ENCODE peak calls at places on chromosomes 4 and X, in nine cellular contexts. D is activated CD8-positive, alpha-beta memory T cell treated with anti-CD3 and anti-CD28 coated beads for 4 hours; K is stimulated activated CD8-positive, alpha-beta memory T cell treated with anti-CD3 and anti-CD28 coated beads, Interleukin-2, amount 100 ng/mL, for 1 hour; V is NCI-H2171; H is activated T-helper 1 cell treated with anti-CD3 and anti-CD28 coated beads, Interleukin-2, amount 50 U/mL, for 16 hours; N is NCI-H510A treated with DMSO at 0.1 percent for 48 hours; E is SK-N-SH; T is GM12878; R is activated CD4-positive, alpha-beta T cell treated with anti-CD3 and anti-CD28 coated beads, Interleukin-2, amount 50 U/mL, for 48 hours. F is an unnamed sample.

GRCh38 chr4:100288167-100288566 is 97.9 kb upstream of the DDIT4L start:
- DNase-seq in H (no peak), V (no peak), E (no peak), T (no peak), R (no peak), K (no peak), N (no peak), D (no peak), F (no peak)

GRCh38 chr4:53763813-53764597 is 172.7 kb upstream of the LNX1 start:
- DNase-seq in E (peak), V (no peak), N (no peak), K (no peak), T (no peak), H (no peak), D (no peak), R (no peak), F (no peak)

GRCh38 chrX:69109706-69110635 is 55.3 kb downstream of the PJA1 start:
- DNase-seq in H (no peak), E (no peak), K (no peak), N (no peak), R (no peak), T (no peak), V (no peak), D (no peak), F (no peak)

GRCh38 chr4:76752911-76753494 is 144.9 kb downstream of the SOWAHB start:
- DNase-seq in T (no peak), N (peak), H (no peak), E (peak), R (no peak), K (no peak), D (no peak), V (no peak), F (no peak)

GRCh38 chr4:11439836-11440235 is 11.1 kb upstream of the HS3ST1 start:
- DNase-seq in T (no peak), N (no peak), H (no peak), E (no peak), R (no peak), D (no peak), V (no peak), K (no peak), F (no peak)

GRCh38 chrX:17242470-17242869 is 132.5 kb upstream of the NHS start:
- DNase-seq in R (peak), H (no peak), D (no peak), V (peak), K (no peak), T (no peak), N (peak), E (peak), F (peak)

GRCh38 chrX:110477593-110478228 is 119.1 kb downstream of the RTL9 start:
- DNase-seq in E (no peak), V (no peak), R (no peak), K (no peak), H (no peak), N (no peak), T (no peak), D (no peak), F (no peak)

GRCh38 chr4:122821097-122821496 is 5.5 kb upstream of the FGF2 start:
- DNase-seq in K (no peak), E (no peak), N (no peak), H (no peak), T (no peak), D (no peak), V (no peak), R (no peak), F (no peak)

GRCh38 chrX:20253232-20253543 is 13.5 kb downstream of the RPS6KA3 start:
- DNase-seq in K (no peak), D (no peak), T (no peak), E (no peak), V (no peak), R (no peak), H (no peak), N (no peak), F (no peak)

GRCh38 chr4:143773998-143774898 is 73.8 kb upstream of the FREM3 start:
- DNase-seq in T (peak), V (no peak), H (no peak), K (no peak), E (peak), N (peak), D (no peak), R (peak), F (peak)

GRCh38 chr4:40349561-40350198 is 14.5 kb downstream of the CHRNA9 start:
- DNase-seq in N (peak), D (no peak), T (no peak), R (no peak), H (no peak), E (no peak), K (no peak), V (peak), F (no peak)

F was measured in NCI-H524.